ENCODE peak calls at places on chromosome 22, in four cellular contexts. G, J, P and D are unnamed samples.
A peak's percentile ranks its signal among the peaks of the same experiment; 100 is the strongest.

GRCh38 chr22:47076758-47077157 is 314.3 kb downstream of the TBC1D22A start:
- DNase-seq in J (no peak), P (no peak), G (no peak), D (no peak)

GRCh38 chr22:41525450-41526225 is 18.6 kb downstream of the POLR3H start:
- DNase-seq in P (no peak), G (no peak), J (no peak), D (no peak)

GRCh38 chr22:46538816-46539163 is 1.4 kb upstream of the CELSR1 start:
- DNase-seq in P (no peak), J (no peak), G (no peak), D (no peak)

GRCh38 chr22:37328017-37328416 is 45.7 kb downstream of the CYTH4 start:
- DNase-seq in G (no peak), P (no peak), J (no peak), D (no peak)

GRCh38 chr22:29907753-29908515 is 25.0 kb downstream of the MTMR3 start:
- DNase-seq in J (peak; percentile 74), P (peak; percentile 16), G (peak; percentile 73), D (peak; percentile 12)

GRCh38 chr22:25833676-25834075 is 91.7 kb downstream of the MYO18B start:
- DNase-seq in J (no peak), G (no peak), P (no peak), D (no peak)

GRCh38 chr22:20442485-20443284 is 5.1 kb upstream of the SCARF2 start:
- DNase-seq in J (no peak), G (no peak), P (no peak), D (no peak)

GRCh38 chr22:19770349-19771220 is 10.0 kb downstream of the TBX1 start:
- DNase-seq in J (no peak), G (no peak), P (no peak), D (no peak)

GRCh38 chr22:37079668-37080171 is 28.2 kb downstream of the KCTD17 start:
- DNase-seq in J (no peak), G (no peak), P (peak; percentile 37), D (no peak)

GRCh38 chr22:50727678-50728522 is 10.1 kb upstream of the ACR start:
- DNase-seq in G (no peak), J (no peak), P (no peak), D (no peak)

GRCh38 chr22:33898121-33898520 is 22.2 kb downstream of the LARGE1 start:
- DNase-seq in G (no peak), J (no peak), P (no peak), D (no peak)

GRCh38 chr22:46367707-46368191 is 32.2 kb downstream of the TRMU start:
- DNase-seq in G (peak; percentile 72), J (no peak), P (peak; percentile 89), D (peak; percentile 77)

GRCh38 chr22:24145446-24146189 is 35.7 kb upstream of the SUSD2 start:
- DNase-seq in G (no peak), P (no peak), J (peak; percentile 46), D (no peak)

GRCh38 chr22:45762545-45763235 is 91.1 kb downstream of the ATXN10 start:
- DNase-seq in G (no peak), P (peak; percentile 27), J (no peak), D (no peak)

GRCh38 chr22:36052505-36052941 is 23.9 kb upstream of the RBFOX2 start:
- DNase-seq in G (no peak), J (no peak), P (peak; percentile 59), D (no peak)

GRCh38 chr22:17964647-17965046 is 59.7 kb downstream of the MICAL3 start:
- DNase-seq in G (no peak), J (no peak), P (no peak), D (peak; percentile 36)

GRCh38 chr22:34129691-34130486 is 209.6 kb upstream of the LARGE1 start:
- DNase-seq in J (no peak), G (no peak), P (no peak), D (no peak)